ENCODE peak calls at places on chromosomes 13 and 19, in six cellular contexts. B is breast epithelium, T is upper lobe of left lung, K is body of pancreas, C is uterus, V is fibroblast of lung. U is an unnamed sample. For H3K4me1, the result is how much of the 10 kb centered on the place peaks cover.

GRCh38 chr19:13999085-13999484 is 7.0 kb downstream of the RFX1 start:
- DNase-seq in B (no peak), T (no peak), V (no peak), C (no peak), K (no peak), U (no peak)

GRCh38 chr13:65999441-65999840 is 1230.7 kb downstream of the PCDH9 start:
- DNase-seq in V (no peak), C (no peak), K (no peak), T (no peak), B (no peak), U (no peak)

GRCh38 chr13:48315981-48316380 is 12.4 kb downstream of the RB1 start:
- DNase-seq in C (no peak), V (peak), K (no peak), T (no peak), B (no peak), U (no peak)

GRCh38 chr13:114096031-114096485 is 36.4 kb downstream of the RASA3 start:
- DNase-seq in V (no peak), C (no peak), K (no peak), T (peak), B (peak), U (peak)

GRCh38 chr19:48415395-48415794 is 21.9 kb downstream of the GRIN2D start:
- DNase-seq in T (peak), V (peak), B (no peak), K (peak), C (no peak), U (peak)

GRCh38 chr13:80070024-80070703 is 270.8 kb downstream of the SPRY2 start:
- DNase-seq in C (no peak), B (no peak), V (no peak), T (no peak), K (no peak), U (no peak)

GRCh38 chr19:46193678-46194077 is 35.9 kb upstream of the IGFL1 start:
- DNase-seq in B (no peak), K (no peak), V (no peak), C (no peak), T (no peak), U (no peak)

GRCh38 chr13:63305641-63306133 is 1890.0 kb upstream of the PCDH20 start:
- DNase-seq in V (no peak), K (no peak), C (no peak), B (no peak), T (no peak), U (no peak)

GRCh38 chr19:13087795-13088537 is 14.7 kb downstream of the LYL1 start:
- DNase-seq in C (no peak), T (no peak), K (no peak), B (no peak), V (no peak), U (no peak)

GRCh38 chr19:54017266-54017665 is 25.8 kb downstream of the CACNG6 start:
- DNase-seq in V (peak), C (no peak), B (no peak), T (no peak), K (no peak), U (no peak)

GRCh38 chr19:35901854-35902661 is at the start of gene HCST:
- DNase-seq in B (no peak), C (no peak), T (no peak), K (peak), V (no peak), U (no peak)

DNA sequence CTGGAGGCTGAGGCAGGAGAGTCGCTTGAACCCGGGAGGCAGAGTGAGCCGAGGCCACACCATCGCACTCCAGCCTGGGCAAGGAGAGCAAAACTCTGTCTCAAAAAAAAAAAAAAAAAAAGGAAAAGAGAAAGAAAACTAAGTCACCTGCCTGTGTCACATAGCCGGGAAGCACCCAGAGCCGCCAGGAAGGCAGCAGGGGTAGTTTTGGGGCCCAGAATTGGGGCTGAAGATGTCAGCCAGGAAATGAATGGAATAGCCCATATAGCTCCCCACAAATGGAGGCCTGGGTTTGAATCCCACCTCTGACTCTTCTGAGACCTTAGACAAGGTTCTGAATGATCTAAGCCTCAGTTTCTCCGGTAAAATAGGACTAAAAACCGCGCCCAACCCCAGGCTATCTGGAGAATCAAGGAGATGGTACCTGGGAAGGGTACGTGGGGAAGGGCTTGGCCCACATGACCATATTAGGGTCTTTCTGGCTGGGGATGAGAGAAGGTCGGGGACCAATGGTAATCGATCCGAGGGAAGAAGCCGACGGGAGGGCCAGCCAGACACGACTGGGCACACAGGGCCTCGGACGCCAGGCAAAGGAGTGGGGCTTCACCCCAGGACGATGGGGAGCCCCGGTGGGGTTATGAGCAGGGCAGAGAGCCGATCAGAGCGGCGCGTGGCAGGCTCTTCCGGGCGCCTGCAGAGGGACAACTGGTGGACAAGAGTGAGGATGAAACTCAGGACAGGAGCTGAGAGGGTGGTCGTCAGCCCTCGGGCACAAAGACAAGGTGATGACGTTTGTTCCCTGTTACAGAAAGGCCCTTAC is 14.4 kb downstream of the CCDC124 start:
- DNase-seq in K (peak), C (no peak), T (no peak), B (no peak), V (no peak), U (no peak)
- H3K27ac ChIP-seq in K (peak), C (peak), T (peak), B (peak), V (no peak), U (no peak)

DNA sequence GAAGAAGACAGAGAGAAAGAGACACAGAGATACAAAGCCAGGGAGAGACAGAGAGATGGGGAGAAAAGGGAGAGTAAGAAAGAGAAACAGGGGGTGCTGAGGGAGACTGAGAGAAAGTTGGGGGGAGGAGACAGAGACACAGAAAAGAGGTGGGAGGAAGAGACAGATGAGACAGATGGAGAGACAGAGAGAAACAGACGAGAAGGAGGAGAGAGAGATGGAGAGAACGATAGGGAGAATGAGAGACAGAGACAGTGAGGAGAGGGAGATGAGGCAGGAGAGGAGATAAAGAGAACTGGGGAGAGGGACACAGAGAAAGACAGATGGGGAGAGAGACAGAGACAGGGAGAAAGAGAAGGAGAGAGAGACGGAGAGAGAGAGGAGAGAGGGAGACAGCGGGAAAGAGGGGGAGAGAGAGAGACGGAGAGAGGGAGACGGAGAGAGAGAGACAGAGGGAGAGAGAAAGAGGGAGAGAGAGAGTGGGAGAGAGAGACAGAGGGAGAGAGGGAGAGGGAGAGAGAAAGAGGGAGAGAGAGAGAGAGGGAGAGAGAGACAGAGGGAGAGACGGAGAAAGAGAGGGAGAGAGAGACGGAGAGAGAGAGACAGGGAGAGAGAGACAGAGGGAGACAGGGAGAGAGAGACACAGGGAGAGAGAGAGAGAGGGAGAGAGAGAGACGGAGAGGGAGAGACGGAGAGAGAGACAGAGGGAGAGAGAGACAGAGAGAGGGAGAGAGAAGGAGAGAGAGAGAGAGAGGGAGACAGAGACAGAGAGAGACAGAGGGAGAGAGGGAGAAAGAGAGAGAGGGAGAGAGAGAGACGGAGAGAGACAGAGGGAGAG is 12.6 kb downstream of the JOSD2 start:
- DNase-seq in T (no peak), C (no peak), B (no peak), V (no peak), K (no peak), U (no peak)
- H3K4me1 ChIP-seq in T (under half), C (under half), B (under half), V (under half), K (under half), U (under half)

GRCh38 chr19:19535311-19536191 is 2.5 kb upstream of the CILP2 start:
- DNase-seq in K (no peak), C (no peak), B (no peak), T (no peak), V (no peak), U (no peak)

GRCh38 chr19:19531951-19532805 is 3.5 kb downstream of the YJEFN3 start:
- DNase-seq in C (peak), T (peak), B (peak), V (peak), K (peak), U (peak)

GRCh38 chr19:19532806-19533701 is 4.3 kb downstream of the YJEFN3 start:
- DNase-seq in C (no peak), B (no peak), K (no peak), T (no peak), V (no peak), U (no peak)

GRCh38 chr19:19533826-19534225 is 4.2 kb upstream of the CILP2 start:
- DNase-seq in K (no peak), B (no peak), C (no peak), V (no peak), T (no peak), U (no peak)

DNA sequence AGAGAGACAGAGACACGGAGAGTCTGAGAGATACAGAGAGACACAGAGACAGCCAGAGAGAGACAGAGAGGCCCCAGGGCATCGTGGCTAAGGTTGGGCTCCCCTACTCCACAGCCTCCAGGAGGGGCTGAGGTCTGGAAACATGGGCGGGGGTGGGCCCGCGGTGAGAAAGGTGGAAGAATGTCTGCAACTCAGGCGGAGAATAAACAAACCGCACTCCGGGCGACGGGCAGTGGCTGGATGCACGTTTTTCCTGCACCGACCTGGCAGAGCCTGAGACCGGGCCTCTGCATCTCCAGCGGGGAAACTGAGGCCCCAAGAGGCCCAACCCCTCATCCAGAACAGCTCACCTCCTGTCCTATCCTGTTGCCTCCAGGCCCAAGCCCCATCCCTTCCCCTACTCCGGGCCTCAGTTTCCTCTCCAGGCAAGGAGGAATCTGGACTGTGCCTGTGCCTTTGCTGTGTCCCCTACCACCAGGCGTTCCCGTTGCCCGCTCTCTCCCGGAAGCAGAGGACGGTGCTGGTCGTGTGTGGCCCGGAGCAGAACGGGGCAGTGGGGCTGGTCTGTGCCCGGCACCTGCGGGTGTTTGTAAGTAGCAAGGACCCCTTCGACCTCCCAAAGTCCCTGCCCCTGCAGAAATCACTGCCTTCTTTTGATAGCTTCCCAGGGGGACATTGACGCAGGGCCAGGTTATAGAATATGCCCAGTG is 3.4 kb upstream of the CILP2 start:
- DNase-seq in B (no peak), K (no peak), V (no peak), C (no peak), T (no peak), U (no peak)
- H3K27ac ChIP-seq in B (no peak), K (no peak), V (no peak), C (no peak), T (no peak), U (no peak)

DNA sequence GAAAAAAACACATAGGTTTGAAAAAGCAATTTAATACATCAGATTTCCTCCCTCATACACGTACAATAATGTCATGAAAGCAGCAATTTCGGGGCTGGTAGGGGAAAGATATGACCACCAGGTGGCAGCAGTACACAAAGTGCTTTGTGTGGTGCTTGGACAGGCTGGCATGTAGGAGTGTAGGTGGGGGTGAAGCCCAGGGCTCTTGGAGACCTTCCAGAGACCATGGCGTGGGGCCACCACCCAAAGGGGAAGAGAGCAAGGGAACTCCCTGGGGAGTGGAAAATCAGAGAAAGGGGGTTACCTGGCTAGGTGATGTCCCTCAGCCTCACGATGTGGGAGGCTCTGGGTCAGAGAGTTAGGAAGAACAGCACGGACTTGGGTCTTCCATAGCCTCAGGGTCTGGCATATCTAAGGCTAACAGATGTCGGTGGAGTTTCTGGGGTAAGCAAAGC is 11.8 kb upstream of the CCNA1 start:
- DNase-seq in B (peak), T (peak), C (peak), K (peak), V (peak), U (peak)
- H3K4me1 ChIP-seq in B (under half), T (under half), C (under half), K (under half), V (under half), U (under half)

DNA sequence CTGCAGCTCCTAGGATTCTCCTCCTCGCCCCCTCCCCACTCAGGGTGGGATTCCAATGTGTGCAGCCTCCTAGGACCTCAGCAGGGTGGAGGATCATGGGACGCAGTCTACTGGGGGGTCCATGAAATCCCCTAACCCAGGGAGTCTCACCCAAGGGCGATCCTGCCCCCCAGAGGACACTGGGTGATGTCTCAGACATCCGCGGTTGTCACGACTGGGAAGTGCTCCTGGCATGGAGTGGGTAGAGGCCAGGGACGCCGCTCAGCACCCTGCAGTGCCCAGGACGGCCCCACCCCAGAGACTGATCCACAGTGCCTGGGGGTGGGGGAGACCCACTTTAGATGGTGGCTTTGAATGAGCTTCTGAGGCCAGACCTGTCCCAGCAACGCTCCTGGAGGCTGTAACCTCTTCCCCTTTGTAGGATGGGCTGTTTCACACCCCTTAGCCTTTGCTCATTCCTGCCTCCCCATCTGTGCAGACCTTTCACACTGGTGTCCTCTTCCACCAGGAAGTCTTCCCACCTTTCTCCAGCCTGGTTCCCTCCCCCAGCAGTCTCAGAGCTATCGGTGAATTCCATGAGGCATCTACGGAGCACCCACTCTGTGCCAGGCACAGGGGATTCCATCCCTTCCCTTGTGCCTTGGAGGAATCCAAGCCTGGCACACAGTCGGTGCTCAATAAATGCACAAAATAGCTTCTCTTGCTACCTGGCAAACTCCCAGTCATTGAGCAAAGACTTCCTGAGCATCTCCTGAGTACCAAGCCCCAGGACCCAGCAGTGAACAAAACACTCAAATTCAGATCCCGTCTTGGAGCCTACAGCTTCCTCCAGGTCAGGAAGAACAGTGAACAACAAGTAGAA is 10.5 kb downstream of the SMIM24 start:
- DNase-seq in K (no peak), B (no peak), C (peak), V (no peak), T (no peak), U (no peak)
- H3K27ac ChIP-seq in K (no peak), B (peak), C (peak), V (no peak), T (no peak), U (peak)

GRCh38 chr19:5621311-5621944 is 1.1 kb downstream of the SAFB2 start:
- DNase-seq in T (no peak), K (peak), C (peak), V (no peak), B (no peak), U (no peak)
- H3K4me1 ChIP-seq in T (half or more), K (half or more), C (under half), V (under half), B (under half), U (half or more)

DNA sequence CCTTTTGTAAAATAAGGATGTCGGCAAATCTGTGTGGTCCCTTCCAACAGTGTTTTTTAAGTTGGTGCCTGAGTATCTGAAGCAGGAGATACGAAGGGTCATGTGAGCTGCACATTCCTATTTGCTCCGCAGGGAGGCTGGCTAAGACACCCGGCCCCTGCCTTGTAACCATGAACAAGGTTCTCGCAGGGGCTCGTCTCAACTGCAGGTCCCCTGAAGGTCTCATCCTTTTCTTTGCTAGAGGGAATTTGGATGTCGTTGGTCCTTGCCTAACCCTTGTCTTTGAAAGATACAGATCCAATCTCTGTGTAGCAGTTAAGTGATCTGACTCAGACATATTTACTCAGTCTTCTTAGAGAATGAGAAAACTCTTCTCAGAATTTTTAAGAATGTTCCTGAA is 64.4 kb downstream of the LRCH1 start:
- DNase-seq in C (peak), T (no peak), K (no peak), B (no peak), V (peak), U (no peak)
- H3K27ac ChIP-seq in C (peak), T (peak), K (no peak), B (peak), V (peak), U (peak)

GRCh38 chr19:19388568-19389555 is 16.6 kb upstream of the GATAD2A start:
- DNase-seq in V (no peak), B (no peak), K (no peak), T (no peak), C (no peak), U (no peak)
- H3K4me1 ChIP-seq in V (under half), B (under half), K (under half), T (half or more), C (under half), U (under half)

GRCh38 chr19:768424-768823 is 17.5 kb downstream of the MISP start:
- DNase-seq in K (no peak), T (no peak), B (no peak), C (no peak), V (peak), U (no peak)
- H3K27ac ChIP-seq in K (no peak), T (no peak), B (no peak), C (peak), V (no peak), U (no peak)

U was measured in right atrium auricular region.